ENCODE peak calls at places on chromosome 6, in six cellular contexts. One of them, this sample, is unnamed. For H3K4me1, the result is how much of the 10 kb centered on the place peaks cover.

GRCh38 chr6:114762145-114762544 is 419.3 kb upstream of the HS3ST5 start:
- DNase-seq in GM12878: no peak
- DNase-seq in HCT116: no peak
- DNase-seq in HepG2: no peak
- DNase-seq in H1: no peak
- DNase-seq in K562: no peak
- DNase-seq in this sample: no peak

GRCh38 chr6:156953478-156954146 is 176.4 kb downstream of the ARID1B start:
- DNase-seq in GM12878: no peak
- DNase-seq in HCT116: peak
- DNase-seq in HepG2: peak
- DNase-seq in H1: no peak
- DNase-seq in K562: peak
- DNase-seq in this sample: peak

GRCh38 chr6:3908961-3909360 is 59.8 kb downstream of the FAM50B start:
- DNase-seq in GM12878: no peak
- DNase-seq in HCT116: no peak
- DNase-seq in HepG2: no peak
- DNase-seq in H1: no peak
- DNase-seq in K562: no peak
- DNase-seq in this sample: no peak

GRCh38 chr6:108744996-108745395 is 103.2 kb upstream of the ARMC2 start:
- DNase-seq in GM12878: no peak
- DNase-seq in HCT116: no peak
- DNase-seq in HepG2: no peak
- DNase-seq in H1: no peak
- DNase-seq in K562: no peak
- DNase-seq in this sample: no peak

GRCh38 chr6:2471474-2471873 is 226.1 kb upstream of the GMDS start:
- DNase-seq in GM12878: no peak
- DNase-seq in HCT116: no peak
- DNase-seq in HepG2: no peak
- DNase-seq in H1: no peak
- DNase-seq in K562: no peak
- DNase-seq in this sample: no peak

GRCh38 chr6:11964729-11965128 is 47.4 kb upstream of the HIVEP1 start:
- DNase-seq in GM12878: no peak
- DNase-seq in HCT116: no peak
- DNase-seq in HepG2: no peak
- DNase-seq in H1: no peak
- DNase-seq in K562: no peak
- DNase-seq in this sample: no peak

GRCh38 chr6:117906905-117907599 is at the start of gene SLC35F1:
- DNase-seq in GM12878: no peak
- DNase-seq in HCT116: no peak
- DNase-seq in HepG2: peak
- DNase-seq in H1: peak
- DNase-seq in K562: peak
- DNase-seq in this sample: peak

GRCh38 chr6:138230759-138231398 is 12.6 kb upstream of the PBOV1 start:
- DNase-seq in GM12878: no peak
- DNase-seq in HCT116: no peak
- DNase-seq in HepG2: no peak
- DNase-seq in H1: no peak
- DNase-seq in K562: no peak
- DNase-seq in this sample: no peak

GRCh38 chr6:135932651-135933050 is 81.2 kb downstream of the PDE7B start:
- DNase-seq in GM12878: no peak
- DNase-seq in HCT116: no peak
- DNase-seq in HepG2: no peak
- DNase-seq in H1: no peak
- DNase-seq in K562: no peak
- DNase-seq in this sample: no peak

GRCh38 chr6:144266091-144266649 is 19.0 kb upstream of the UTRN start:
- DNase-seq in GM12878: no peak
- DNase-seq in HCT116: peak
- DNase-seq in HepG2: no peak
- DNase-seq in H1: peak
- DNase-seq in K562: no peak
- DNase-seq in this sample: peak

GRCh38 chr6:41836022-41836659 is 48.6 kb downstream of the TOMM6 start:
- DNase-seq in GM12878: no peak
- DNase-seq in HCT116: no peak
- DNase-seq in HepG2: no peak
- DNase-seq in H1: no peak
- DNase-seq in K562: no peak
- DNase-seq in this sample: no peak

GRCh38 chr6:147166360-147166944 is 37.8 kb upstream of the STXBP5 start:
- DNase-seq in GM12878: no peak
- DNase-seq in HCT116: no peak
- DNase-seq in HepG2: no peak
- DNase-seq in H1: no peak
- DNase-seq in K562: peak
- DNase-seq in this sample: no peak

GRCh38 chr6:167122041-167122826 is 662 bp upstream of the CCR6 start:
- DNase-seq in GM12878: no peak
- DNase-seq in HCT116: no peak
- DNase-seq in HepG2: no peak
- DNase-seq in H1: no peak
- DNase-seq in K562: no peak
- DNase-seq in this sample: no peak

GRCh38 chr6:142531727-142532126 is 229.9 kb downstream of the ADGRG6 start:
- DNase-seq in GM12878: no peak
- DNase-seq in HCT116: no peak
- DNase-seq in HepG2: no peak
- DNase-seq in H1: no peak
- DNase-seq in K562: no peak
- DNase-seq in this sample: no peak

GRCh38 chr6:38638941-38639497 is 710 bp downstream of the BTBD9 start:
- DNase-seq in GM12878: no peak
- DNase-seq in HCT116: peak
- DNase-seq in HepG2: peak
- DNase-seq in H1: no peak
- DNase-seq in K562: no peak
- DNase-seq in this sample: no peak

GRCh38 chr6:109025639-109026038 is 69.0 kb downstream of the SESN1 start:
- DNase-seq in GM12878: no peak
- DNase-seq in HCT116: no peak
- DNase-seq in HepG2: no peak
- DNase-seq in H1: no peak
- DNase-seq in K562: no peak
- DNase-seq in this sample: no peak

GRCh38 chr6:148082721-148083120 is 259.9 kb upstream of the SASH1 start:
- DNase-seq in GM12878: no peak
- DNase-seq in HCT116: no peak
- DNase-seq in HepG2: no peak
- DNase-seq in H1: no peak
- DNase-seq in K562: no peak
- DNase-seq in this sample: no peak

GRCh38 chr6:135438907-135439535 is 58.5 kb downstream of the AHI1 start:
- DNase-seq in GM12878: peak
- DNase-seq in HCT116: no peak
- DNase-seq in HepG2: peak
- DNase-seq in H1: no peak
- DNase-seq in K562: peak
- DNase-seq in this sample: no peak

GRCh38 chr6:35469711-35470662 is 1.8 kb downstream of the RPL10A start:
- DNase-seq in GM12878: no peak
- DNase-seq in HCT116: no peak
- DNase-seq in HepG2: peak
- DNase-seq in H1: no peak
- DNase-seq in K562: peak
- DNase-seq in this sample: no peak

GRCh38 chr6:157982580-157983438 is 1.1 kb downstream of the SYNJ2 start:
- DNase-seq in GM12878: no peak
- DNase-seq in HCT116: no peak
- DNase-seq in HepG2: peak
- DNase-seq in H1: no peak
- DNase-seq in K562: peak
- DNase-seq in this sample: no peak

GRCh38 chr6:26216886-26217713 is 129.9 kb downstream of the HFE start:
- DNase-seq in GM12878: no peak
- DNase-seq in HCT116: no peak
- DNase-seq in HepG2: peak
- DNase-seq in H1: peak
- DNase-seq in K562: peak
- DNase-seq in this sample: no peak

DNA sequence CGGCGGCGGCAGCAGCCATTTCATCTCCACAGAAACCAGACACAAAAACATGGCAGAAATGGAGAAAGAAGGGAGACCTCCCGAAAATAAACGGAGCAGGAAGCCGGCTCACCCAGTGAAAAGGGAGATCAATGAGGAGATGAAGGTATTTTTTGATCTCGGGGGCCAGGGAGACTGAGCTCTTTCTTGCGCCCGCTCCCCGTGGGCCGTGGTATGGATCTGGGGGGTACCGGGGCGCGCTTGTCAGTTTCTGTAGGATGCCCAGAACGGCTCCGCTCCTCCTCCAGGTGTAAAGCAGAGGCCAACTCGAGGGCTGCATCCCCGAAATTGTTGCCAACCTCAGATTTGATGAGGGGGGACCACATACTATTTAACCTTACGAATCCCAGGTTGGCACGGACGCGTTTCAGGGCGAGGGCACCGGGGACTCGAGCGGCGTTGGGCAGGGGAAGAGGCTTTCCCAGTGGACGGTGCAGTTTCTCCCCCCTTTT is 696 bp downstream of the SOBP start:
- DNase-seq in GM12878: no peak
- DNase-seq in HCT116: no peak
- DNase-seq in HepG2: no peak
- DNase-seq in H1: peak
- DNase-seq in K562: no peak
- DNase-seq in this sample: no peak
- TF ChIP-seq YY1 in GM12878: peak
- TF ChIP-seq YY1 in HCT116: peak
- TF ChIP-seq YY1 in HepG2: peak
- TF ChIP-seq YY1 in H1: no peak
- TF ChIP-seq YY1 in K562: no peak
- TF ChIP-seq YY1 in this sample: no peak

GRCh38 chr6:43378631-43379030 is 9.2 kb upstream of the ZNF318 start:
- DNase-seq in GM12878: no peak
- DNase-seq in HCT116: no peak
- DNase-seq in HepG2: no peak
- DNase-seq in H1: no peak
- DNase-seq in K562: no peak
- DNase-seq in this sample: no peak
- H3K4me1 ChIP-seq in GM12878: half or more
- H3K4me1 ChIP-seq in HCT116: under half
- H3K4me1 ChIP-seq in HepG2: under half
- H3K4me1 ChIP-seq in H1: under half
- H3K4me1 ChIP-seq in K562: under half
- H3K4me1 ChIP-seq in this sample: under half

DNA sequence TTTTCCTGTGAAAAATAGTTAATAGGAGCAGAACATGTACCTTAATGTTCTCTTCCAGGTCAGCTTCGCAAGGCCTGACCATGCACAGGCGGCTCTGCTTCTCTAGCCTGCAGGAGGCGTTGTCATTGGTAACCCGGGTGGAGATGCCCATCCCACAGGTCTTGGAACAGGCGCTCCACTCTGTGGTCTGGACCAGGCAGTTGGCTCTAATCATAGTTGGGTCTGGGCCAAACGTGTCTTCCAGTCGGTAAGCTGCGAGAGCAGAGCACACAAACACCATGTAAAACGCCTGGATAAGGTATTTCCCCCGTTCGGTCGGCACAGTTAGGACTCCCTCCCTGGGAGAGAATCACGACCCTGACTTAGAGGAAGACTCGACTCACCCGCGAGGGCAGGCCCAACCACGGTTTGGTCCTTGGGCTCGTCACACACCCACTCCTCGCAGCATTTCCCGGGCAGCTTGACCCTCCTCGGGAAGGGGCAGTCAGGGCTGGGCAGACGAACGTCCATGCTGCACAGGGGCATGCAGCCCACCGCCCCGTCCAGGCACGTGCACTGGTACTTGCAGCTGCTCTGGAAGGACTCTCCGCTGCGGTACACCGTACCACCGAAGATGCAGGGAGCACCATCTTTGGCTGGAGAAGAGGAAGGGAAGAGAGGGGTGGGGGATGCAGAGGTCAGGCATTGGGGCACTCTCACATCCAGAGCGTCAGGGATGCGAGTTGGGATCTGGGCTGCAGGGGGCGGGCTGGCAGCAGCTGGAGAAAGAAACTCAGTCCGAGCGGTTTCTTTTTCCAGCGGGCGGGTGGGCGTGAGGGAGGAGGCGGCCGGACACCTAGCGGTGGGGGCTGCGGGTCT is 1.0 kb downstream of the CCN2 start:
- DNase-seq in GM12878: no peak
- DNase-seq in HCT116: peak
- DNase-seq in HepG2: peak
- DNase-seq in H1: peak
- DNase-seq in K562: no peak
- DNase-seq in this sample: no peak
- TF ChIP-seq YY1 in GM12878: no peak
- TF ChIP-seq YY1 in HCT116: peak
- TF ChIP-seq YY1 in HepG2: peak
- TF ChIP-seq YY1 in H1: no peak
- TF ChIP-seq YY1 in K562: no peak
- TF ChIP-seq YY1 in this sample: no peak

GRCh38 chr6:131107166-131107565 is 28.1 kb upstream of the AKAP7 start:
- DNase-seq in GM12878: no peak
- DNase-seq in HCT116: no peak
- DNase-seq in HepG2: peak
- DNase-seq in H1: no peak
- DNase-seq in K562: no peak
- DNase-seq in this sample: no peak
- H3K4me1 ChIP-seq in GM12878: under half
- H3K4me1 ChIP-seq in HCT116: under half
- H3K4me1 ChIP-seq in HepG2: under half
- H3K4me1 ChIP-seq in H1: under half
- H3K4me1 ChIP-seq in K562: under half
- H3K4me1 ChIP-seq in this sample: under half

GRCh38 chr6:127554435-127555006 is 22.5 kb upstream of the C6orf58 start:
- DNase-seq in GM12878: no peak
- DNase-seq in HCT116: peak
- DNase-seq in HepG2: peak
- DNase-seq in H1: no peak
- DNase-seq in K562: no peak
- DNase-seq in this sample: no peak
- TF ChIP-seq YY1 in GM12878: no peak
- TF ChIP-seq YY1 in HCT116: no peak
- TF ChIP-seq YY1 in HepG2: no peak
- TF ChIP-seq YY1 in H1: no peak
- TF ChIP-seq YY1 in K562: no peak
- TF ChIP-seq YY1 in this sample: no peak